ENCODE peak calls at places on chromosomes 7 and 10, in nine cellular contexts. R, G, T, U, N, O, Z, C and M are unnamed samples.

GRCh38 chr7:129664029-129665012 is 52.8 kb downstream of the NRF1 start:
- DNase-seq in R (no peak), G (peak), T (no peak), U (no peak), N (no peak), O (peak), Z (no peak), C (no peak), M (peak)

GRCh38 chr10:83925133-83925532 is 214.2 kb upstream of the GHITM start:
- DNase-seq in R (no peak), G (no peak), T (no peak), U (no peak), N (no peak), O (no peak), Z (no peak), C (no peak), M (no peak)

GRCh38 chr10:31871266-31871887 is 57.3 kb downstream of the ARHGAP12 start:
- DNase-seq in R (no peak), G (peak), T (no peak), U (no peak), N (no peak), O (peak), Z (no peak), C (no peak), M (no peak)

GRCh38 chr7:9796241-9796640 is 1177.4 kb upstream of the PHF14 start:
- DNase-seq in R (no peak), G (no peak), T (no peak), U (no peak), N (no peak), O (no peak), Z (no peak), C (no peak), M (no peak)

GRCh38 chr7:116805100-116805544 is 57.3 kb upstream of the CAPZA2 start:
- DNase-seq in R (no peak), G (peak), T (no peak), U (no peak), N (no peak), O (peak), Z (no peak), C (no peak), M (no peak)

GRCh38 chr7:140685407-140686087 is 11.0 kb upstream of the NDUFB2 start:
- DNase-seq in R (no peak), G (no peak), T (no peak), U (no peak), N (no peak), O (no peak), Z (no peak), C (no peak), M (no peak)

GRCh38 chr7:2945171-2945570 is 98.5 kb downstream of the CARD11 start:
- DNase-seq in R (no peak), G (no peak), T (no peak), U (no peak), N (no peak), O (no peak), Z (no peak), C (no peak), M (no peak)

GRCh38 chr10:121608669-121609190 is 10.5 kb upstream of the FGFR2 start:
- DNase-seq in R (peak), G (no peak), T (peak), U (peak), N (no peak), O (no peak), Z (no peak), C (peak), M (peak)

GRCh38 chr7:122550545-122550944 is 148.4 kb downstream of the RNF133 start:
- DNase-seq in R (no peak), G (peak), T (no peak), U (no peak), N (no peak), O (no peak), Z (no peak), C (no peak), M (peak)

GRCh38 chr7:130995252-130996081 is 261.5 kb upstream of the KLF14 start:
- DNase-seq in R (peak), G (no peak), T (no peak), U (no peak), N (no peak), O (no peak), Z (no peak), C (no peak), M (no peak)

GRCh38 chr7:101714097-101714496 is 85.0 kb upstream of the MYL10 start:
- DNase-seq in R (no peak), G (no peak), T (no peak), U (no peak), N (no peak), O (no peak), Z (no peak), C (no peak), M (no peak)

GRCh38 chr7:5349005-5349380 is 66.2 kb downstream of the SLC29A4 start:
- DNase-seq in R (no peak), G (no peak), T (no peak), U (no peak), N (no peak), O (no peak), Z (no peak), C (no peak), M (no peak)

GRCh38 chr10:17161788-17162187 is 32.2 kb upstream of the CUBN start:
- DNase-seq in R (no peak), G (no peak), T (no peak), U (no peak), N (no peak), O (no peak), Z (no peak), C (no peak), M (no peak)

GRCh38 chr7:90111-91063 is 102.0 kb upstream of the FAM20C start:
- DNase-seq in R (no peak), G (peak), T (no peak), U (no peak), N (no peak), O (peak), Z (no peak), C (no peak), M (peak)

GRCh38 chr7:45919231-45919825 is 1.7 kb downstream of the IGFBP3 start:
- DNase-seq in R (no peak), G (no peak), T (no peak), U (no peak), N (no peak), O (no peak), Z (no peak), C (no peak), M (no peak)

GRCh38 chr7:15168489-15168888 is 265.9 kb upstream of the DGKB start:
- DNase-seq in R (no peak), G (no peak), T (no peak), U (no peak), N (no peak), O (no peak), Z (no peak), C (no peak), M (no peak)
- TF ChIP-seq CTCF in R (no peak), G (no peak), T (no peak), U (no peak), N (no peak), O (no peak), Z (no peak), C (no peak), M (no peak)

DNA sequence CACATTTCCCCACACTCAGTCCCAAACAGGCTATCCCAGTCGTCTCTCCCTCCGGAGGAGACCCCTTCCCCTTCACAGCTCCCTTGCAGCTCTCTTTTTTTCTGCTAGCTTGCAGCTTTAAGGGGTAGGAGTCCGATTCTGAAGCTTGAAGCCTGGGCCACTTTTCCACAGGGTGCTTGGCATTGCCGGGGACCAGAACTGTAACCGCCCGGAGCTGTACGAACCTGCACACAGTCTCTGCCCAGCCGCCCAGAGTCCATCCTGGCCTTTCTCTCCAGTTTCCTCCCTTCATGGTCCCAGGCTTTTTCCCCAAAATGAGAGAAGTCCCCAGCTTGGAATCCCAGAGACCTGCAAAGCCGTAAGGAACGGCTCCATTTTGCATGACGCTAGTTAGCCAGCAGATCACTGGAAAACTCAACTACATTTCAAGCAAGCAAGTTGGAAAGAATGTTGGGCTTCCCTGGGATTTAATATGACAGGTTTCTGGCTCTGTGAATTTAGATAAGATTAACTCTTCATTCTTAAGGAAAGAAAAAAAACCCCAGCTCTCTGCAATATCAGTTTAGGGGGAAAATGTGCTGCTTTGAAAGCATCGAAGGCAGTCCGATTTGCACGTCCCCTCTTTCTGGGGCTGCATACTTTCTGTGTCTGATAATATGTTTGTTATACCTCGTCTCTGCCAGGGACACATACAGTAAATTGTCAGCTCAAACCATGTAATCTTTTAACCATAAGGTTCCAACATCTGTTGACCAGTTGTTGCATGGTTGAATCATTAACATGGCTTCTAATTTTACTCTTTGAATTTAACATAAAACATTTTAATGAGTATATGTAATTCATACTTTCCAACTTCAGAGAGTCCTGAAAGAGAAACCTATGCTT is 190.0 kb upstream of the LYZL2 start:
- DNase-seq in R (no peak), G (peak), T (no peak), U (no peak), N (no peak), O (peak), Z (no peak), C (peak), M (no peak)
- H3K4me3 ChIP-seq in R (no peak), G (peak), T (no peak), U (no peak), N (no peak), O (peak), Z (peak), C (peak), M (no peak)

GRCh38 chr10:5888843-5889623 is 660 bp downstream of the ANKRD16 start:
- DNase-seq in R (peak), G (peak), T (peak), U (peak), N (peak), O (no peak), Z (peak), C (peak), M (peak)
- TF ChIP-seq CTCF in R (no peak), G (no peak), T (no peak), U (no peak), N (no peak), O (peak), Z (no peak), C (no peak), M (no peak)

GRCh38 chr7:65387893-65388292 is 14.2 kb downstream of the ZNF92 start:
- DNase-seq in R (no peak), G (no peak), T (no peak), U (no peak), N (no peak), O (no peak), Z (no peak), C (no peak), M (no peak)
- H3K4me3 ChIP-seq in R (no peak), G (no peak), T (no peak), U (no peak), N (no peak), O (no peak), Z (no peak), C (no peak), M (no peak)

DNA sequence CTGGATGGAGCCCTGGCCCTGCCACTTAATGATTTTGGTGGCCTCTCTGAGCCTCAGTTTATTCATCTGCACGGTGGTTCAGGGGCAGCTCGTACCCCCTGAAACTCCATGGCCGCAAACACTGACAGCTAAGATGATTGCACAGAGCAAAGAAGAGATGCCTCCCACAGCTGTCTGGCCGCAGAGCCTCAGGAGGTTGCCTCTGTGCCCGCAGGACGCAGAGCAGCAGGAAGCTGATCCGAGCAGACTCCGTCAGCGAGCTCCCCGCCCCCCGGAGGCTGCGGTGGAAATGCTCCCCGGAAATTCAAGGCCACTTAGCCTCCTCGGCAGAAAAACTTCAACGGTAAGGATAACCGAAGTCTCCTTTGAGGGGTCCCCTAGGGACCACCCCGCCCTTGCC is 30.2 kb upstream of the C10orf53 start:
- DNase-seq in R (no peak), G (no peak), T (no peak), U (no peak), N (no peak), O (no peak), Z (no peak), C (no peak), M (peak)
- TF ChIP-seq CTCF in R (no peak), G (no peak), T (no peak), U (no peak), N (no peak), O (no peak), Z (no peak), C (no peak), M (no peak)

GRCh38 chr7:134067164-134067563 is 60.0 kb upstream of the LRGUK start:
- DNase-seq in R (no peak), G (no peak), T (no peak), U (no peak), N (no peak), O (no peak), Z (no peak), C (no peak), M (no peak)
- H3K4me3 ChIP-seq in R (no peak), G (no peak), T (no peak), U (no peak), N (no peak), O (no peak), Z (no peak), C (no peak), M (no peak)